ENCODE peak calls at places on chromosomes 16 and 17, in five cellular contexts. X, C, H, O and K are unnamed samples.

GRCh38 chr16:81548551-81548900 is 103.9 kb downstream of the CMIP start:
- DNase-seq in X (no peak), C (no peak), H (no peak), O (no peak), K (no peak)

GRCh38 chr17:13952252-13952721 is 117.0 kb upstream of the COX10 start:
- DNase-seq in X (peak; percentile 15), C (no peak), H (no peak), O (no peak), K (no peak)

GRCh38 chr17:75061618-75062017 is 14.6 kb downstream of the KCTD2 start:
- DNase-seq in X (no peak), C (no peak), H (no peak), O (no peak), K (no peak)

GRCh38 chr17:66431910-66432309 is 129.5 kb downstream of the PRKCA start:
- DNase-seq in X (peak; percentile 91), C (peak; percentile 57), H (no peak), O (no peak), K (no peak)

GRCh38 chr16:88529596-88529995 is 40.6 kb upstream of the ZC3H18 start:
- DNase-seq in X (no peak), C (no peak), H (no peak), O (no peak), K (no peak)

GRCh38 chr16:48408688-48409087 is 23.5 kb upstream of the SIAH1 start:
- DNase-seq in X (peak; percentile 91), C (peak; percentile 29), H (no peak), O (no peak), K (no peak)

GRCh38 chr17:27158390-27158789 is 135.5 kb upstream of the WSB1 start:
- DNase-seq in X (no peak), C (no peak), H (no peak), O (peak; percentile 63), K (no peak)

GRCh38 chr17:45411348-45412105 is 21.1 kb downstream of the ARHGAP27 start:
- DNase-seq in X (no peak), C (no peak), H (no peak), O (no peak), K (no peak)

GRCh38 chr17:10843806-10844205 is 5.9 kb upstream of the PIRT start:
- DNase-seq in X (peak; percentile 0), C (no peak), H (peak; percentile 45), O (no peak), K (no peak)

GRCh38 chr16:59632266-59632855 is 898.2 kb upstream of the GOT2 start:
- DNase-seq in X (peak; percentile 91), C (no peak), H (no peak), O (no peak), K (no peak)

GRCh38 chr16:64478258-64478906 is 643.5 kb downstream of the CDH11 start:
- DNase-seq in X (peak; percentile 91), C (no peak), H (no peak), O (peak; percentile 62), K (no peak)

GRCh38 chr17:8314797-8315739 is 5.0 kb downstream of the ARHGEF15 start:
- DNase-seq in X (no peak), C (no peak), H (no peak), O (no peak), K (peak; percentile 31)

GRCh38 chr16:22787456-22788189 is 26.3 kb upstream of the HS3ST2 start:
- DNase-seq in X (peak; percentile 32), C (peak; percentile 48), H (no peak), O (peak; percentile 29), K (no peak)

GRCh38 chr16:19589771-19590302 is 34.3 kb downstream of the VPS35L start:
- DNase-seq in X (peak; percentile 38), C (no peak), H (no peak), O (no peak), K (no peak)

GRCh38 chr16:1194665-1195392 is 30.2 kb downstream of the TPSG1 start:
- DNase-seq in X (no peak), C (no peak), H (peak; percentile 33), O (no peak), K (peak; percentile 67)

GRCh38 chr17:28983286-28984240 is 22.3 kb downstream of the SEZ6 start:
- DNase-seq in X (peak; percentile 12), C (no peak), H (no peak), O (no peak), K (no peak)

GRCh38 chr16:27248036-27248435 is 20.5 kb downstream of the NSMCE1 start:
- DNase-seq in X (no peak), C (no peak), H (no peak), O (no peak), K (no peak)

GRCh38 chr16:14346278-14347142 is 275.4 kb downstream of the MRTFB start:
- DNase-seq in X (no peak), C (no peak), H (no peak), O (no peak), K (no peak)

GRCh38 chr17:4184811-4185210 is 41.8 kb downstream of the CYB5D2 start:
- DNase-seq in X (no peak), C (no peak), H (no peak), O (no peak), K (no peak)

GRCh38 chr16:82452002-82452741 is 174.6 kb upstream of the CDH13 start:
- DNase-seq in X (no peak), C (no peak), H (no peak), O (no peak), K (no peak)

GRCh38 chr17:49508061-49508865 is 13.2 kb downstream of the NGFR start:
- DNase-seq in X (no peak), C (no peak), H (no peak), O (peak; percentile 22), K (peak; percentile 72)

GRCh38 chr17:73198930-73199260 is 6.0 kb downstream of the COG1 start:
- DNase-seq in X (no peak), C (no peak), H (no peak), O (no peak), K (no peak)

GRCh38 chr17:62580947-62581346 is 46.5 kb upstream of the MRC2 start:
- DNase-seq in X (no peak), C (no peak), H (no peak), O (no peak), K (no peak)

GRCh38 chr17:2707721-2708584 is 3.6 kb downstream of the CLUH start:
- DNase-seq in X (no peak), C (peak; percentile 41), H (peak; percentile 36), O (no peak), K (peak; percentile 72)

GRCh38 chr17:56481654-56482053 is 111.8 kb upstream of the NOG start:
- DNase-seq in X (no peak), C (no peak), H (no peak), O (no peak), K (no peak)

GRCh38 chr16:67857547-67858233 is 10.2 kb upstream of the CENPT start:
- DNase-seq in X (peak; percentile 92), C (peak; percentile 93), H (peak; percentile 40), O (peak; percentile 34), K (no peak)

GRCh38 chr17:65749479-65749878 is 188.0 kb upstream of the AXIN2 start:
- DNase-seq in X (peak; percentile 63), C (no peak), H (peak; percentile 5), O (no peak), K (no peak)

GRCh38 chr16:29310852-29311314 is 95.6 kb downstream of the NPIPB11 start:
- DNase-seq in X (peak; percentile 11), C (no peak), H (no peak), O (no peak), K (no peak)

GRCh38 chr16:67339453-67339852 is 12.8 kb downstream of the LRRC36 start:
- DNase-seq in X (peak; percentile 36), C (peak; percentile 70), H (no peak), O (no peak), K (no peak)

GRCh38 chr16:56193951-56194726 is 2.9 kb downstream of the GNAO1 start:
- DNase-seq in X (peak; percentile 69), C (peak; percentile 59), H (peak; percentile 86), O (peak; percentile 67), K (peak; percentile 98)

GRCh38 chr17:71502443-71502842 is 618.4 kb upstream of the SOX9 start:
- DNase-seq in X (peak; percentile 67), C (no peak), H (no peak), O (no peak), K (no peak)